ENCODE peak calls at places on chromosomes 7 and 10, in eight cellular contexts. One of them, this sample, is unnamed.

GRCh38 chr7:2732959-2733584 is 45.1 kb downstream of the AMZ1 start:
- DNase-seq in GM06990: no peak
- DNase-seq in AG09319: no peak
- DNase-seq in AG09309: no peak
- DNase-seq in endothelial cell: no peak
- DNase-seq in B cell: no peak
- DNase-seq in BE2C: no peak
- DNase-seq in A549: no peak
- DNase-seq in this sample: no peak

GRCh38 chr10:103284170-103284569 is 7.2 kb downstream of the INA start:
- DNase-seq in GM06990: no peak
- DNase-seq in AG09319: no peak
- DNase-seq in AG09309: peak; percentile 55
- DNase-seq in endothelial cell: no peak
- DNase-seq in B cell: no peak
- DNase-seq in BE2C: no peak
- DNase-seq in A549: peak; percentile 52
- DNase-seq in this sample: no peak

GRCh38 chr7:102321351-102322201 is 34.7 kb downstream of the SPDYE6 start:
- DNase-seq in GM06990: no peak
- DNase-seq in AG09319: no peak
- DNase-seq in AG09309: no peak
- DNase-seq in endothelial cell: peak; percentile 46
- DNase-seq in B cell: peak; percentile 67
- DNase-seq in BE2C: no peak
- DNase-seq in A549: no peak
- DNase-seq in this sample: peak; percentile 33

GRCh38 chr7:95688931-95689453 is 83.4 kb upstream of the DYNC1I1 start:
- DNase-seq in GM06990: no peak
- DNase-seq in AG09319: no peak
- DNase-seq in AG09309: no peak
- DNase-seq in endothelial cell: no peak
- DNase-seq in B cell: no peak
- DNase-seq in BE2C: no peak
- DNase-seq in A549: no peak
- DNase-seq in this sample: no peak

GRCh38 chr10:59873924-59874323 is 32.4 kb downstream of the CCDC6 start:
- DNase-seq in GM06990: peak; percentile 48
- DNase-seq in AG09319: no peak
- DNase-seq in AG09309: no peak
- DNase-seq in endothelial cell: no peak
- DNase-seq in B cell: peak; percentile 62
- DNase-seq in BE2C: no peak
- DNase-seq in A549: no peak
- DNase-seq in this sample: no peak

GRCh38 chr7:26153246-26153822 is 1.3 kb downstream of the NFE2L3 start:
- DNase-seq in GM06990: peak; percentile 62
- DNase-seq in AG09319: no peak
- DNase-seq in AG09309: no peak
- DNase-seq in endothelial cell: no peak
- DNase-seq in B cell: no peak
- DNase-seq in BE2C: no peak
- DNase-seq in A549: no peak
- DNase-seq in this sample: no peak

GRCh38 chr7:48811071-48811470 is 113.3 kb upstream of the CDC14C start:
- DNase-seq in GM06990: no peak
- DNase-seq in AG09319: no peak
- DNase-seq in AG09309: no peak
- DNase-seq in endothelial cell: no peak
- DNase-seq in B cell: no peak
- DNase-seq in BE2C: no peak
- DNase-seq in A549: no peak
- DNase-seq in this sample: no peak

GRCh38 chr10:7153750-7154149 is 257.1 kb downstream of the SFMBT2 start:
- DNase-seq in GM06990: no peak
- DNase-seq in AG09319: no peak
- DNase-seq in AG09309: no peak
- DNase-seq in endothelial cell: no peak
- DNase-seq in B cell: no peak
- DNase-seq in BE2C: no peak
- DNase-seq in A549: peak; percentile 47
- DNase-seq in this sample: no peak

GRCh38 chr10:89476676-89477075 is 58.7 kb downstream of the SLC16A12 start:
- DNase-seq in GM06990: no peak
- DNase-seq in AG09319: no peak
- DNase-seq in AG09309: no peak
- DNase-seq in endothelial cell: no peak
- DNase-seq in B cell: no peak
- DNase-seq in BE2C: no peak
- DNase-seq in A549: peak; percentile 14
- DNase-seq in this sample: no peak

GRCh38 chr7:141012696-141013344 is 1.9 kb downstream of the MRPS33 start:
- DNase-seq in GM06990: no peak
- DNase-seq in AG09319: no peak
- DNase-seq in AG09309: no peak
- DNase-seq in endothelial cell: no peak
- DNase-seq in B cell: no peak
- DNase-seq in BE2C: no peak
- DNase-seq in A549: no peak
- DNase-seq in this sample: no peak

GRCh38 chr10:119025336-119025735 is 4.2 kb upstream of the NANOS1 start:
- DNase-seq in GM06990: no peak
- DNase-seq in AG09319: no peak
- DNase-seq in AG09309: no peak
- DNase-seq in endothelial cell: no peak
- DNase-seq in B cell: no peak
- DNase-seq in BE2C: peak; percentile 76
- DNase-seq in A549: no peak
- DNase-seq in this sample: no peak

GRCh38 chr7:21926448-21926847 is 19.3 kb downstream of the CDCA7L start:
- DNase-seq in GM06990: no peak
- DNase-seq in AG09319: no peak
- DNase-seq in AG09309: no peak
- DNase-seq in endothelial cell: no peak
- DNase-seq in B cell: no peak
- DNase-seq in BE2C: no peak
- DNase-seq in A549: no peak
- DNase-seq in this sample: no peak

GRCh38 chr7:87106974-87107612 is 45.2 kb upstream of the DMTF1 start:
- DNase-seq in GM06990: no peak
- DNase-seq in AG09319: no peak
- DNase-seq in AG09309: no peak
- DNase-seq in endothelial cell: no peak
- DNase-seq in B cell: no peak
- DNase-seq in BE2C: no peak
- DNase-seq in A549: no peak
- DNase-seq in this sample: no peak
- TF ChIP-seq CTCF in GM06990: no peak
- TF ChIP-seq CTCF in AG09319: no peak
- TF ChIP-seq CTCF in AG09309: no peak
- TF ChIP-seq CTCF in endothelial cell: no peak
- TF ChIP-seq CTCF in B cell: no peak
- TF ChIP-seq CTCF in BE2C: no peak
- TF ChIP-seq CTCF in A549: no peak
- TF ChIP-seq CTCF in this sample: no peak

GRCh38 chr10:112359606-112360307 is 14.2 kb upstream of the ACSL5 start:
- DNase-seq in GM06990: no peak
- DNase-seq in AG09319: no peak
- DNase-seq in AG09309: no peak
- DNase-seq in endothelial cell: no peak
- DNase-seq in B cell: no peak
- DNase-seq in BE2C: no peak
- DNase-seq in A549: no peak
- DNase-seq in this sample: no peak

GRCh38 chr10:112360308-112361270 is 13.3 kb upstream of the ACSL5 start:
- DNase-seq in GM06990: no peak
- DNase-seq in AG09319: no peak
- DNase-seq in AG09309: no peak
- DNase-seq in endothelial cell: no peak
- DNase-seq in B cell: no peak
- DNase-seq in BE2C: no peak
- DNase-seq in A549: peak; percentile 10
- DNase-seq in this sample: no peak

GRCh38 chr10:112353046-112353445 is 20.9 kb upstream of the ACSL5 start:
- DNase-seq in GM06990: no peak
- DNase-seq in AG09319: no peak
- DNase-seq in AG09309: no peak
- DNase-seq in endothelial cell: no peak
- DNase-seq in B cell: no peak
- DNase-seq in BE2C: no peak
- DNase-seq in A549: no peak
- DNase-seq in this sample: no peak

GRCh38 chr10:112352044-112352443 is 21.9 kb upstream of the ACSL5 start:
- DNase-seq in GM06990: no peak
- DNase-seq in AG09319: no peak
- DNase-seq in AG09309: no peak
- DNase-seq in endothelial cell: no peak
- DNase-seq in B cell: no peak
- DNase-seq in BE2C: no peak
- DNase-seq in A549: no peak
- DNase-seq in this sample: no peak

DNA sequence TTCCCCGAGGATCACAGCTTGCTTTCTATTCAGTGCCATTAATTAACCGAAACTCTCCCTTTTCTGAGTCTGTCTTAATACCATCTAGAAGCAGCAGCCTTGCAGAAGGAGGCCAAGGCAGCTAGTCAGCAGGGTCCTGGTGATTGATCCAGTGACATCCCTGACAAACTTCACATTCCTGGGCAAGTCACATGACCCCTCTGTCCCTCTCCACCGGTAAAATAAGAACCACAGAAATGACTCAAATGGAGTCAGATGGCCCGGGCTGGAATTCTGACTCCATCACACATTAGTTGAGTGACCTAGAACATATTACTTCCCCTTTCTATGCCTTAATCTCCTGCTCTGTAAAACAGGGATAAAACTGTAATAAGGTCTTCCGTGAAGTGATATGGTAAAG is 17.2 kb upstream of the ACSL5 start:
- DNase-seq in GM06990: no peak
- DNase-seq in AG09319: no peak
- DNase-seq in AG09309: no peak
- DNase-seq in endothelial cell: no peak
- DNase-seq in B cell: no peak
- DNase-seq in BE2C: no peak
- DNase-seq in A549: no peak
- DNase-seq in this sample: no peak
- TF ChIP-seq CTCF in GM06990: no peak
- TF ChIP-seq CTCF in AG09319: no peak
- TF ChIP-seq CTCF in AG09309: no peak
- TF ChIP-seq CTCF in endothelial cell: no peak
- TF ChIP-seq CTCF in B cell: no peak
- TF ChIP-seq CTCF in BE2C: no peak
- TF ChIP-seq CTCF in A549: no peak
- TF ChIP-seq CTCF in this sample: no peak

DNA sequence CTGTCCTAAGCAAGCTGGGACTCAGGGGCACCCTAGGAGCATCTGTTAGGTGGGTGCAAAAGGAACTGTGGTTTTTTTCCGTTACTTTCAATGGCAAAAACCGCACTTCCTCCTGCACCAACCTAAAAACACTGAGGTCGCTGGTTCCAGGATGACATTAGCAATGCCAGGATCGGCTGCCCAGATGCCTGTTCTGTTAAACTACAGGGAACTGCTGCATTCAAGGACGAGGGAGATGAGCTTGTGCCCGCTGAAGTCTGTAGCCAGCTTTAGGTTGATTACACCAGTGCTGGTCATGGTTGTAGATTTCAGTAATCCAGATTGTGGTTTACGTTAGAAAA is 181.4 kb upstream of the PFKP start:
- DNase-seq in GM06990: no peak
- DNase-seq in AG09319: no peak
- DNase-seq in AG09309: no peak
- DNase-seq in endothelial cell: no peak
- DNase-seq in B cell: no peak
- DNase-seq in BE2C: no peak
- DNase-seq in A549: no peak
- DNase-seq in this sample: no peak
- TF ChIP-seq CTCF in GM06990: no peak
- TF ChIP-seq CTCF in AG09319: no peak
- TF ChIP-seq CTCF in AG09309: no peak
- TF ChIP-seq CTCF in endothelial cell: no peak
- TF ChIP-seq CTCF in B cell: no peak
- TF ChIP-seq CTCF in BE2C: no peak
- TF ChIP-seq CTCF in A549: no peak
- TF ChIP-seq CTCF in this sample: no peak

DNA sequence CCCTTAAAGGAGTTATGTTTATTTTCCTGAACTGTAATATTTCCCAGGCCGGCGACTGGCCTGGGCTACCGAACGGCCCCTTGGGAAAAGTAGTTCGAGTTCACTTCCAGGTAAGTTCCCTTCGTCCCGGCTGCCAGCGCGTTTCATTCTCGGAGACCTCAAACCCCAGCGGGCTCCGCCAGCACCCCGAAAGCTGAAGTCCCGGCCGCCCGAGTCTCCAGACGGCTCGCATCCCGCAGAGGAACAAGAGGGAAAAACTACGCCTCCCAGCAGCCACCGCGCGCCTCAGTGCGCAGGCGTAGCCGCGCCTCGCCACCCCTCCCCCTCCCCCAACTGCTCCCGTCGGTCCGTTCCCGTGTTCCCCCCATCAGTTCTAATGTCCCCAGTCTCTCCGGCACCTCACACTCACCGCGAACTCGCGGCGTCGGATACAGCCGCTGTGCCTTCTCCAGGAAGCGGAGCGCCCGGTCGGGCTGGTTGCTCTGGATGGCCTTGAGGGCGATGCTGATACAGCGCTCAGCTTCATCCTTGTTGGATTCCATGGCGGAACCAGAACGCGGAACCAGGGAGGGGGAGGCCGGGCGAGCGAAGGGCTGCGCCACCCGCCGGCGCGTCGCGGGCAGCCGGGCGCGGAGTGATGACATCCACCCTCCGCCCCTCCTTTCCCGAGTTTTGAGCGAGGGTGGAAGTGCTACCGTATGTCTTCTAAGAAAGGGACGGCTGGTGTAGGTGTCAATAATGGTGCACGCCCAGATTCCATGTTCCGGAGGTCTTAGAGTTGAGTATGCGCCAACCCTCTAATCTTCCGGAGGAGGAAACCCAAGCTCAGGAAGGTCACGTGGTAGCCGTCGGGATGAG is at the start of gene DNAJB12:
- DNase-seq in GM06990: peak; percentile 98
- DNase-seq in AG09319: peak; percentile 83
- DNase-seq in AG09309: peak; percentile 65
- DNase-seq in endothelial cell: peak; percentile 88
- DNase-seq in B cell: peak; percentile 95
- DNase-seq in BE2C: peak; percentile 89
- DNase-seq in A549: peak; percentile 98
- DNase-seq in this sample: peak; percentile 83
- TF ChIP-seq CTCF in GM06990: no peak
- TF ChIP-seq CTCF in AG09319: no peak
- TF ChIP-seq CTCF in AG09309: no peak
- TF ChIP-seq CTCF in endothelial cell: no peak
- TF ChIP-seq CTCF in B cell: no peak
- TF ChIP-seq CTCF in BE2C: no peak
- TF ChIP-seq CTCF in A549: no peak
- TF ChIP-seq CTCF in this sample: no peak

DNA sequence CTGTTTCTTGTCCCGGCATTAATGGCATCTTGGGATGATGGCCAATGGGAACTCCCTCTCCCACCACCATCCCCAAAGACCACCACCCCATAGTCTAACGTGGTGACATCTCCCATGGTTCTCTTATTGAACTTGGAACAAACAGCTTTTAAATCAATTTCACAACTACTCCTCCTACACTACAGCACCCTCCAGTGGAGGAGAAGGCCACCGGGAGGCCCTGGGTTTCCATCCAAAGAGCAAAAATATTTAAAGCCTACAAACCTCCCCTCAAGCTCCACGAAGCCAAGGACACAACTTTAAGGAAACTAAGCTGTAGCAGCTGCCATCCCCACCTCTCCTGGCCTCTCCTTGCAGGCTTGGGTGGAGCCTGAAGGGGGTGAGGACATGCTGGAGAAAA is 94.1 kb upstream of the LANCL2 start:
- DNase-seq in GM06990: no peak
- DNase-seq in AG09319: no peak
- DNase-seq in AG09309: no peak
- DNase-seq in endothelial cell: no peak
- DNase-seq in B cell: no peak
- DNase-seq in BE2C: no peak
- DNase-seq in A549: peak; percentile 16
- DNase-seq in this sample: no peak
- TF ChIP-seq CTCF in GM06990: peak; percentile 38
- TF ChIP-seq CTCF in AG09319: peak; percentile 71
- TF ChIP-seq CTCF in AG09309: peak; percentile 80
- TF ChIP-seq CTCF in endothelial cell: no peak
- TF ChIP-seq CTCF in B cell: no peak
- TF ChIP-seq CTCF in BE2C: peak; percentile 58
- TF ChIP-seq CTCF in A549: peak; percentile 36
- TF ChIP-seq CTCF in this sample: peak; percentile 31